ENCODE peak calls at places on chromosomes 13 and 19, in nine cellular contexts. A is choroid plexus epithelial cell, B is A549, W is GM12865, H is Panc1, F is kidney, N is BE2C, P is colonic mucosa, V is IMR-90. M is an unnamed sample.
A peak's percentile ranks its signal among the peaks of the same experiment; 100 is the strongest.

GRCh38 chr19:7916137-7916907 is 1.7 kb downstream of the TGFBR3L start:
- DNase-seq in H (no peak), N (no peak), W (peak; percentile 48), P (no peak), B (no peak), V (no peak), F (peak; percentile 82), A (no peak), M (peak; percentile 11)

GRCh38 chr19:18450021-18450933 is 12.3 kb upstream of the ISYNA1 start:
- DNase-seq in N (no peak), V (no peak), H (no peak), A (no peak), B (no peak), F (peak; percentile 78), P (no peak), W (no peak), M (no peak)

GRCh38 chr19:41302624-41303351 is 7.2 kb upstream of the CCDC97 start:
- DNase-seq in V (no peak), A (no peak), F (no peak), P (no peak), W (peak; percentile 88), B (no peak), H (no peak), N (no peak), M (no peak)

GRCh38 chr13:91346848-91347211 is 657 bp upstream of the MIR17HG start:
- DNase-seq in F (no peak), B (peak; percentile 18), N (no peak), W (peak; percentile 76), A (peak; percentile 27), P (peak; percentile 42), V (no peak), H (no peak), M (peak; percentile 8)

GRCh38 chr19:55552620-55553019 is 7.3 kb upstream of the SBK3 start:
- DNase-seq in W (no peak), V (peak; percentile 89), B (no peak), P (no peak), N (no peak), H (no peak), F (no peak), A (peak; percentile 91), M (peak; percentile 83)

GRCh38 chr19:48967346-48968178 is 2.5 kb downstream of the FTL start:
- DNase-seq in N (no peak), P (no peak), H (no peak), V (peak; percentile 67), B (peak; percentile 92), W (peak; percentile 59), F (no peak), A (peak; percentile 68), M (peak; percentile 81)

GRCh38 chr13:114016321-114017027 is 42.6 kb upstream of the C13orf46 start:
- DNase-seq in N (no peak), V (no peak), A (no peak), B (no peak), W (no peak), F (no peak), P (no peak), H (no peak), M (no peak)

GRCh38 chr13:73835138-73835721 is 299.0 kb downstream of the KLF12 start:
- DNase-seq in V (peak; percentile 56), N (no peak), B (peak; percentile 30), F (no peak), H (no peak), P (no peak), W (peak; percentile 52), A (peak; percentile 70), M (peak; percentile 40)

GRCh38 chr13:34864650-34865049 is 77.4 kb upstream of the NBEA start:
- DNase-seq in A (no peak), V (no peak), B (no peak), W (no peak), H (no peak), N (no peak), F (no peak), P (no peak), M (peak; percentile 3)

GRCh38 chr13:42355118-42355840 is 83.3 kb downstream of the AKAP11 start:
- DNase-seq in P (no peak), N (no peak), V (no peak), W (no peak), F (no peak), B (no peak), A (no peak), H (no peak), M (no peak)

GRCh38 chr13:48749144-48749543 is 95.4 kb downstream of the CYSLTR2 start:
- DNase-seq in F (no peak), V (peak; percentile 70), H (no peak), P (no peak), N (no peak), A (peak; percentile 91), W (no peak), B (no peak), M (peak; percentile 43)

GRCh38 chr13:83221813-83222241 is 660.4 kb downstream of the SLITRK1 start:
- DNase-seq in P (no peak), N (no peak), V (peak; percentile 86), H (no peak), W (no peak), B (peak; percentile 6), A (peak; percentile 83), F (no peak), M (no peak)

GRCh38 chr13:71751074-71751473 is 115.9 kb downstream of the DACH1 start:
- DNase-seq in N (peak; percentile 22), H (no peak), F (no peak), P (no peak), A (no peak), W (no peak), B (no peak), V (no peak), M (peak; percentile 80)

GRCh38 chr19:47661161-47661560 is 52.1 kb upstream of the EHD2 start:
- DNase-seq in H (no peak), V (no peak), W (no peak), N (no peak), P (no peak), A (no peak), B (no peak), F (peak; percentile 62), M (no peak)

GRCh38 chr19:12946092-12946845 is 607 bp downstream of the RAD23A start:
- DNase-seq in B (peak; percentile 67), W (peak; percentile 82), V (peak; percentile 80), P (peak; percentile 72), N (peak; percentile 67), F (peak; percentile 91), A (peak; percentile 88), H (no peak), M (peak; percentile 85)

GRCh38 chr19:1942934-1943555 is 2.1 kb downstream of the CSNK1G2 start:
- DNase-seq in N (no peak), B (no peak), F (peak; percentile 80), A (peak; percentile 34), H (no peak), P (no peak), W (peak; percentile 41), V (no peak), M (no peak)

GRCh38 chr13:93450226-93450625 is 223.6 kb downstream of the GPC6 start:
- DNase-seq in A (peak; percentile 82), W (no peak), V (peak; percentile 73), F (no peak), P (no peak), N (no peak), B (no peak), H (no peak), M (peak; percentile 77)

GRCh38 chr13:38688674-38689073 is 1.8 kb downstream of the FREM2 start:
- DNase-seq in P (no peak), A (no peak), W (no peak), H (no peak), V (no peak), N (peak; percentile 39), B (no peak), F (peak; percentile 76), M (no peak)

GRCh38 chr13:67275351-67275989 is 45.3 kb upstream of the PCDH9 start:
- DNase-seq in V (no peak), N (no peak), A (no peak), H (no peak), W (no peak), P (no peak), F (no peak), B (no peak), M (no peak)

DNA sequence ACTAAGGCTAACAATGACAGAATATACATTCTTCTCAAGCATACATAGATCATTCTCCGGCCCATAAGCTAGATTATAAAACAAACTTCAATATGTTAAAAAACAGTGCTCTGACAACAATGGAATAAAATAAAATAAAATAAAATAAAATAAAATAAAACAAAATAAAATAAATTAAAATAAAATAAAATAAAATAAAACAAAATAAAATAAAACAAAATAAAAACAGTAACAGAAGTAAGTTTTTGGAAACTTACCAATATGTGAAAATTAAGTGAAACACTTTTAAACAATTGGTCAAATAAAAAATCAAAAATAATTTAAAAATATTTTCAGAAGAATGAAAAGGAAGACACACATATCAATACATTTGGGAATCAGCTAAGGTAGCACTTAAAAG is 1785.8 kb upstream of the PCDH20 start:
- DNase-seq in A (no peak), B (no peak), V (no peak), F (no peak), W (no peak), N (no peak), H (no peak), P (no peak), M (no peak)
- H3K4me3 ChIP-seq in A (no peak overlapping the region), B (no peak overlapping the region), V (no peak overlapping the region), F (no peak overlapping the region), W (no peak overlapping the region), N (no peak overlapping the region), H (no peak overlapping the region), P (no peak overlapping the region), M (no peak overlapping the region)

DNA sequence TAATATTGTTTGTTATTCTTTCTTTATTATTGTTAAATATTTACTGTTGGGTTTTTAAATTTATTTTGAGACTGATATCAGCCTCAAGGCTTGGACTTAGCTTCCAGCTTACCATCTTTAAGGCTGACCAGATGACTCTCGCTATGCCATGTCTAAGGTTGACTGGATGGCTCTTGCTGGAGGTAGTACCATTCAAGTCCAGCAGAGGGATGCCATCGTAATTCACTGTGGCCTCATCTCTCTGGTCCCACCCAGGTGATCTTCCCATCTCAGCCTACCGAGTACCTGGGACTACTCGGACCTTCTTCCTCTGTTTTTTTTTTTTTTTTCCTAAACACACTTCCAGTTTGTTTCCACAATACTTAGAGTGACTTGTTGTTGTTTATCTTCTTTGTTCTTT is 41.7 kb upstream of the ZNF91 start:
- DNase-seq in V (no peak), N (peak; percentile 29), W (no peak), P (no peak), B (peak; percentile 37), H (no peak), F (no peak), A (no peak), M (no peak)
- TF ChIP-seq CTCF in V (no peak), N (peak; percentile 55), W (peak; percentile 29), P (no peak), B (no peak), H (no peak), F (no peak), A (peak; percentile 43), M (peak; percentile 19)

GRCh38 chr19:43678512-43678911 is 8.5 kb upstream of the PLAUR start:
- DNase-seq in P (no peak), W (no peak), F (no peak), V (no peak), H (no peak), N (no peak), A (no peak), B (no peak), M (no peak)
- H3K4me3 ChIP-seq in P (no peak overlapping the region), W (no peak overlapping the region), F (no peak overlapping the region), V (no peak overlapping the region), H (no peak overlapping the region), N (no peak overlapping the region), A (no peak overlapping the region), B (no peak overlapping the region), M (no peak overlapping the region)

DNA sequence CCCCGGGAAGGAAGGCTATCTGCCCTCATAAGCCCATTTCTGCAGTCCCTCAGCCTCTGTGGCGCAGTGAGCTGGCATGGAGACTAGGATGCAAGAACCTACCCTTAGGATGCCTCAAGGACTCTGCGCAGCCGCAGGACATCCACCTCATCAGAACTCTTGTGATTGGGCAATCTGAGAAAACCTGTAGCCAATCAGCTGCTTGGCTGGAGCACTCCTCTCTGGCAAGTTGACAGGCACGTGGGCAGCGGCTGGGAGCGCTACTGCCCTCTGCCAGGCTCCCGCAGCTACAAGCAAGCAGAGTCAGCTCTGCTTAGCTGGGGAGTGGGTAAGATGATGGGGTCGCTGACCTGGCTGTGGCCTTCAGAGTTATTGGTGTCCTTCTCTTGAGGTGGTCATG is 1.5 kb upstream of the ECSIT start:
- DNase-seq in P (peak; percentile 79), W (peak; percentile 82), H (peak; percentile 28), A (peak; percentile 93), B (peak; percentile 89), V (peak; percentile 78), N (peak; percentile 96), F (peak; percentile 89), M (peak; percentile 78)
- TF ChIP-seq CTCF in P (no peak), W (peak; percentile 8), H (no peak), A (peak; percentile 56), B (no peak), V (peak; percentile 34), N (peak; percentile 63), F (no peak), M (peak; percentile 15)